ENCODE peak calls at places on chromosomes 12 and 14, in nine cellular contexts. E is adipocyte, A is suprapubic skin, D is A549, C is right lobe of liver, M is SK-N-SH, X is H9, N is neural progenitor cell, V is heart left ventricle. W is an unnamed sample. For H3K4me1, the result is how much of the 10 kb centered on the place peaks cover.

GRCh38 chr14:67837011-67837624 is 17.5 kb downstream of the RAD51B start:
- DNase-seq in E (peak), A (no peak), D (peak), C (no peak), M (peak), X (no peak), N (peak), V (no peak), W (peak)

GRCh38 chr12:54882074-54882473 is 27.8 kb downstream of the MUCL1 start:
- DNase-seq in E (no peak), A (no peak), D (no peak), C (no peak), M (no peak), X (no peak), N (no peak), V (no peak), W (no peak)

GRCh38 chr14:79967453-79967852 is 243.9 kb downstream of the DIO2 start:
- DNase-seq in E (no peak), A (no peak), D (no peak), C (no peak), M (no peak), X (no peak), N (no peak), V (no peak), W (no peak)

GRCh38 chr12:57179331-57180086 is 32.1 kb upstream of the LRP1-AS start:
- DNase-seq in E (no peak), A (no peak), D (no peak), C (peak), M (no peak), X (no peak), N (no peak), V (no peak), W (no peak)

GRCh38 chr12:89461649-89462612 is 62.7 kb downstream of the GALNT4 start:
- DNase-seq in E (peak), A (no peak), D (peak), C (no peak), M (peak), X (no peak), N (peak), V (no peak), W (no peak)

GRCh38 chr12:104902125-104902524 is 56.0 kb downstream of the SLC41A2 start:
- DNase-seq in E (no peak), A (no peak), D (no peak), C (no peak), M (no peak), X (no peak), N (no peak), V (no peak), W (no peak)

GRCh38 chr12:68633614-68634558 is 23.2 kb downstream of the RAP1B start:
- DNase-seq in E (no peak), A (no peak), D (no peak), C (no peak), M (no peak), X (no peak), N (peak), V (no peak), W (no peak)

GRCh38 chr12:25102402-25102801 is 92.6 kb downstream of the DNAI7 start:
- DNase-seq in E (no peak), A (no peak), D (no peak), C (no peak), M (no peak), X (no peak), N (peak), V (no peak), W (peak)

GRCh38 chr14:97994020-97994531 is 1196.9 kb downstream of the VRK1 start:
- DNase-seq in E (no peak), A (no peak), D (no peak), C (no peak), M (no peak), X (no peak), N (no peak), V (no peak), W (no peak)

GRCh38 chr14:93269341-93270068 is 62.4 kb downstream of the UBR7 start:
- DNase-seq in E (peak), A (no peak), D (peak), C (no peak), M (no peak), X (no peak), N (peak), V (no peak), W (no peak)

GRCh38 chr12:66127695-66128094 is 2.9 kb downstream of the LLPH start:
- DNase-seq in E (peak), A (no peak), D (no peak), C (no peak), M (no peak), X (no peak), N (no peak), V (no peak), W (no peak)

GRCh38 chr14:69263364-69263763 is 3.4 kb downstream of the GALNT16 start:
- DNase-seq in E (peak), A (peak), D (no peak), C (no peak), M (peak), X (no peak), N (no peak), V (peak), W (no peak)

GRCh38 chr14:102819176-102819628 is 42.0 kb downstream of the TRAF3 start:
- DNase-seq in E (no peak), A (no peak), D (no peak), C (no peak), M (no peak), X (no peak), N (no peak), V (no peak), W (no peak)

GRCh38 chr14:68789002-68789797 is 3.7 kb downstream of the ZFP36L1 start:
- DNase-seq in E (peak), A (peak), D (peak), C (peak), M (peak), X (peak), N (peak), V (peak), W (peak)

GRCh38 chr14:76282581-76282980 is 93.4 kb upstream of the ESRRB start:
- DNase-seq in E (no peak), A (peak), D (no peak), C (no peak), M (no peak), X (peak), N (no peak), V (no peak), W (peak)

GRCh38 chr12:104467346-104467837 is 10.6 kb downstream of the CHST11 start:
- DNase-seq in E (no peak), A (no peak), D (no peak), C (no peak), M (no peak), X (no peak), N (no peak), V (no peak), W (peak)

GRCh38 chr12:95380997-95381786 is 92.8 kb upstream of the METAP2 start:
- DNase-seq in E (peak), A (no peak), D (no peak), C (no peak), M (no peak), X (no peak), N (no peak), V (no peak), W (no peak)

GRCh38 chr12:48811454-48812090 is 6.7 kb upstream of the CACNB3 start:
- DNase-seq in E (peak), A (no peak), D (no peak), C (no peak), M (no peak), X (no peak), N (no peak), V (no peak), W (no peak)

GRCh38 chr14:59274991-59275391 is 86.5 kb downstream of the DAAM1 start:
- DNase-seq in E (no peak), A (no peak), D (no peak), C (no peak), M (no peak), X (peak), N (peak), V (peak), W (no peak)

GRCh38 chr14:67137744-67138371 is 51.4 kb upstream of the GARIN2 start:
- DNase-seq in E (peak), A (no peak), D (peak), C (no peak), M (peak), X (no peak), N (no peak), V (no peak), W (no peak)

GRCh38 chr12:29152223-29152868 is 3.3 kb downstream of the FAR2 start:
- DNase-seq in E (no peak), A (no peak), D (no peak), C (no peak), M (no peak), X (no peak), N (no peak), V (no peak), W (no peak)

GRCh38 chr12:105698047-105698446 is 367.6 kb downstream of the C12orf75 start:
- DNase-seq in E (no peak), A (no peak), D (no peak), C (no peak), M (no peak), X (no peak), N (no peak), V (no peak), W (peak)

DNA sequence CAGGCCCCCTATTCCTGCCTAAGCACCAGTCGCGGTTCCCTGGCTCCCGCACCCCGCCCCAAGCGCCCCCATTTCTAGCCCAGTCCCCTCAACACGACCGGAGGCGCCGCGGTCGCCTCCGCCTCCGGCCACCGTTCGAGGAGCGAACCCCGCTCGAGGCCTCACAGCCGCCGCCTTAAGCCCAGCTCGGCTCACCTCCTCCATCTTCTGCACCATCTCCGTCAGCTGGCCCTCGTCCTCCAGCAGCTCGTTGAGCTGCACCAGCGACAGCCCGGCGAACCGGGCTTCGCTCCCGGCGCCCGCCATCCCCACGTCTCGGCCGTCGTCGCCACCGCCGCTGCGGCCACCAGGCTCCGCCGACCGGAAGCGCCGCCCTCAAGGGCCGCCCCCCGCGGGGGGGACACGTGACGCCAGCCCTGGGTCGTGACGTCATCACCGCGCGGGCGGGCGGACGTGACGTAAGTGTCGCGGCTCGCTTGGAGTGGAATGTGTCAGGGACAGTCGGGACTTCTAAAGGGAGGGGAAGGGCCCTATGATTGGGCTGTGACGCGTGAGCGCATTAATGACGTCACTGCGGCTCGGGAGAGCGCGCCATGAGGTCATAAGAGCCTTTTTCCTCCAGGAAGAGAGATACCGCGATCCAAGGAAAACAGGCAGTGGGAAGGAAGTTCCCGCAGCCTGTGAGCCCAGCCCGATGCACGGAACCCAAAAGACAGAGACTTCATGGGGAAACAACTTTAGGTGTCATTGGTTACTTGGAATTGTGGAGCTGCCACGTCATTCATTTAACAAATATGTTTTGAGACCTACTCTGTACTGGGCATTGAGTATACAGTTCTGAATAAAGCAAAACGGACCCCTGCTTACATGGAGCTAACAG is at the start of gene VPS37B:
- DNase-seq in E (peak), A (peak), D (peak), C (peak), M (peak), X (peak), N (peak), V (peak), W (peak)
- H3K4me1 ChIP-seq in E (under half), A (half or more), D (half or more), C (under half), M (under half), X (under half), N (under half), V (under half), W (under half)

DNA sequence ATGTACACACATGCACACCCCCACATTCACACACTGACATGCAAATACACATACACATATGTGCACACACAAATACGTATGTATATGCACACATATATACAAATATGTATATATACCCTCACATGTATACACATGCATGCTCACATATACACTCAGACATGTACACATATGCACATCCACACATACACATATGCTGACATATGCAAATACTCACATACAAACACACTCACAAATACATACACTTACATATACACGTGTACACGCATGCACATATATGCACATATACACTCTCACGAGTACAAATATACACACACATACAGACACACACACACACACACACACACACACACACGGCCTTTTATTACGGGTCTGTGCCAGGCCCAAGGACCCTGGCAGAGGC is 54.9 kb downstream of the BCL11B start:
- DNase-seq in E (no peak), A (no peak), D (no peak), C (no peak), M (no peak), X (no peak), N (no peak), V (no peak), W (no peak)
- H3K4me1 ChIP-seq in E (under half), A (under half), D (under half), C (under half), M (under half), X (under half), N (under half), V (under half), W (under half)

GRCh38 chr12:120854804-120855203 is 49.4 kb downstream of the SPPL3 start:
- DNase-seq in E (no peak), A (no peak), D (no peak), C (no peak), M (no peak), X (no peak), N (no peak), V (no peak), W (no peak)

GRCh38 chr12:120851939-120852338 is 52.2 kb downstream of the SPPL3 start:
- DNase-seq in E (no peak), A (no peak), D (no peak), C (no peak), M (no peak), X (no peak), N (no peak), V (no peak), W (no peak)

GRCh38 chr12:120849765-120850164 is 54.4 kb downstream of the SPPL3 start:
- DNase-seq in E (peak), A (no peak), D (peak), C (no peak), M (no peak), X (no peak), N (no peak), V (no peak), W (no peak)

GRCh38 chr12:120853188-120853587 is 51.0 kb downstream of the SPPL3 start:
- DNase-seq in E (peak), A (no peak), D (no peak), C (no peak), M (no peak), X (no peak), N (no peak), V (no peak), W (no peak)

GRCh38 chr12:120851444-120851843 is 52.7 kb downstream of the SPPL3 start:
- DNase-seq in E (no peak), A (no peak), D (no peak), C (no peak), M (no peak), X (no peak), N (no peak), V (no peak), W (no peak)
- H3K4me1 ChIP-seq in E (under half), A (half or more), D (under half), C (under half), M (under half), X (under half), N (under half), V (half or more), W (under half)

GRCh38 chr12:116160883-116161458 is 116.5 kb downstream of the MED13L start:
- DNase-seq in E (no peak), A (no peak), D (no peak), C (no peak), M (no peak), X (no peak), N (no peak), V (no peak), W (no peak)
- H3K4me1 ChIP-seq in E (half or more), A (half or more), D (half or more), C (under half), M (half or more), X (under half), N (half or more), V (half or more), W (under half)

DNA sequence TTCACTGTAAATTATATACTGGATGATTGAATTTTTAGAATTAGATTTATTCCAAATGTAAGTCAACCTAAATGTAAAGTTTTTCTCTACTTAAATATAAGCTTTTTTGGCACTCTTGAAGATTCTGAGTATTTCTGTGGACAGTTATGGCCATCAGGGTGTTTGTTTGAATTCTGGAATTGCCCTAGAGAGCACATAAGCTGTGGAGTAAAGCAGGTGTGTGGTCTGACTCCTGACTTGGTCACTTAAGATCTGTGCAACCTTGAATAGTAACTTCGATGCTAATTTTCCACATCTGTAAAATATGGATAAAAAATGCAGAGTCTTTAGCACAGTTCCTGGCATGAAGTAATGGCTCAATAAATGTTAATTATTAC is 64.4 kb downstream of the FUT8 start:
- DNase-seq in E (no peak), A (no peak), D (no peak), C (no peak), M (no peak), X (no peak), N (no peak), V (no peak), W (no peak)
- H3K4me1 ChIP-seq in E (under half), A (under half), D (under half), C (under half), M (under half), X (under half), N (under half), V (under half), W (under half)